ENCODE peak calls at places on chromosomes 3 and 15, in seven cellular contexts. L is body of pancreas; C is CD8-positive, alpha-beta T cell; K is MM.1S; H is fibroblast of villous mesenchyme; Z is fibroblast of the aortic adventitia; Q is fibroblast of pulmonary artery. S is an unnamed sample.

GRCh38 chr15:69475769-69476358 is 23.2 kb downstream of the RPLP1 start:
- DNase-seq in L (peak; percentile 84), C (peak; percentile 66), K (peak; percentile 59), H (peak; percentile 62), Z (peak; percentile 78), Q (peak; percentile 79), S (peak; percentile 65)

GRCh38 chr15:64092864-64093626 is 593 bp downstream of the CIAO2A start:
- DNase-seq in L (peak; percentile 57), C (peak; percentile 31), K (peak; percentile 80), H (peak; percentile 77), Z (peak; percentile 55), Q (peak; percentile 53), S (peak; percentile 37)

GRCh38 chr3:23994247-23994574 is 49.1 kb downstream of the NR1D2 start:
- DNase-seq in L (no peak), C (no peak), K (no peak), H (no peak), Z (peak; percentile 13), Q (peak; percentile 4), S (no peak)

GRCh38 chr15:39506146-39506545 is 74.7 kb upstream of the THBS1 start:
- DNase-seq in L (no peak), C (no peak), K (no peak), H (peak; percentile 71), Z (peak; percentile 83), Q (peak; percentile 65), S (no peak)

GRCh38 chr15:81400640-81401236 is 26.7 kb upstream of the TMC3 start:
- DNase-seq in L (no peak), C (no peak), K (peak; percentile 64), H (peak; percentile 73), Z (peak; percentile 78), Q (peak; percentile 81), S (no peak)

GRCh38 chr3:190616627-190617026 is 102.7 kb downstream of the IL1RAP start:
- DNase-seq in L (no peak), C (no peak), K (no peak), H (no peak), Z (no peak), Q (no peak), S (no peak)

GRCh38 chr15:43991235-43991634 is 164.4 kb downstream of the WDR76 start:
- DNase-seq in L (no peak), C (no peak), K (no peak), H (no peak), Z (no peak), Q (no peak), S (no peak)

GRCh38 chr3:188468672-188469071 is 314.7 kb downstream of the LPP start:
- DNase-seq in L (no peak), C (no peak), K (no peak), H (peak; percentile 90), Z (peak; percentile 13), Q (peak; percentile 49), S (no peak)

GRCh38 chr3:167657684-167658225 is 4.0 kb upstream of the WDR49 start:
- DNase-seq in L (no peak), C (no peak), K (no peak), H (no peak), Z (no peak), Q (no peak), S (no peak)

GRCh38 chr3:138509586-138509985 is 75.2 kb downstream of the ESYT3 start:
- DNase-seq in L (no peak), C (no peak), K (no peak), H (no peak), Z (peak; percentile 12), Q (peak; percentile 39), S (no peak)

GRCh38 chr3:32421185-32421584 is 29.5 kb downstream of the CMTM7 start:
- DNase-seq in L (no peak), C (no peak), K (no peak), H (no peak), Z (no peak), Q (no peak), S (no peak)

GRCh38 chr3:32422943-32423342 is 31.3 kb downstream of the CMTM7 start:
- DNase-seq in L (no peak), C (no peak), K (peak; percentile 53), H (no peak), Z (no peak), Q (no peak), S (no peak)

GRCh38 chr3:32419766-32420137 is 28.1 kb downstream of the CMTM7 start:
- DNase-seq in L (no peak), C (no peak), K (no peak), H (no peak), Z (no peak), Q (no peak), S (no peak)

GRCh38 chr3:32421991-32422859 is 30.6 kb downstream of the CMTM7 start:
- DNase-seq in L (peak; percentile 98), C (no peak), K (no peak), H (peak; percentile 69), Z (peak; percentile 93), Q (peak; percentile 92), S (no peak)

GRCh38 chr3:32420138-32420981 is 28.7 kb downstream of the CMTM7 start:
- DNase-seq in L (peak; percentile 69), C (peak; percentile 48), K (no peak), H (no peak), Z (peak; percentile 36), Q (peak; percentile 48), S (peak; percentile 51)
- TF ChIP-seq CTCF in L (peak; percentile 44), C (no peak), K (no peak), H (peak; percentile 4), Z (peak; percentile 25), Q (peak; percentile 20), S (no peak)

GRCh38 chr15:98142584-98142983 is 182.1 kb downstream of the ARRDC4 start:
- DNase-seq in L (no peak), C (no peak), K (no peak), H (no peak), Z (no peak), Q (no peak), S (no peak)
- TF ChIP-seq CTCF in L (no peak), C (no peak), K (no peak), H (no peak), Z (peak; percentile 16), Q (no peak), S (no peak)

GRCh38 chr3:149895339-149895738 is 75.4 kb downstream of the PFN2 start:
- DNase-seq in L (no peak), C (no peak), K (no peak), H (no peak), Z (no peak), Q (no peak), S (no peak)
- TF ChIP-seq CTCF in L (no peak), C (no peak), K (no peak), H (no peak), Z (no peak), Q (no peak), S (no peak)

GRCh38 chr3:154952538-154952937 is 127.6 kb upstream of the MME start:
- DNase-seq in L (no peak), C (no peak), K (no peak), H (no peak), Z (no peak), Q (no peak), S (no peak)

GRCh38 chr3:154955907-154956533 is 124.1 kb upstream of the MME start:
- DNase-seq in L (no peak), C (no peak), K (no peak), H (no peak), Z (no peak), Q (no peak), S (no peak)

GRCh38 chr3:154953538-154953937 is 126.6 kb upstream of the MME start:
- DNase-seq in L (no peak), C (no peak), K (no peak), H (no peak), Z (no peak), Q (no peak), S (no peak)

GRCh38 chr3:154956815-154957214 is 123.3 kb upstream of the MME start:
- DNase-seq in L (no peak), C (no peak), K (peak; percentile 20), H (peak; percentile 16), Z (peak; percentile 72), Q (no peak), S (no peak)

GRCh38 chr3:154954750-154955149 is 125.4 kb upstream of the MME start:
- DNase-seq in L (no peak), C (no peak), K (peak; percentile 70), H (peak; percentile 84), Z (peak; percentile 84), Q (peak; percentile 87), S (no peak)
- TF ChIP-seq CTCF in L (no peak), C (no peak), K (peak; percentile 58), H (peak; percentile 70), Z (peak; percentile 69), Q (peak; percentile 79), S (no peak)

GRCh38 chr3:8298021-8298954 is 203.3 kb upstream of the LMCD1 start:
- DNase-seq in L (no peak), C (no peak), K (no peak), H (no peak), Z (no peak), Q (no peak), S (no peak)

GRCh38 chr3:8301977-8302589 is 199.5 kb upstream of the LMCD1 start:
- DNase-seq in L (no peak), C (no peak), K (peak; percentile 40), H (peak; percentile 62), Z (peak; percentile 75), Q (peak; percentile 74), S (no peak)

DNA sequence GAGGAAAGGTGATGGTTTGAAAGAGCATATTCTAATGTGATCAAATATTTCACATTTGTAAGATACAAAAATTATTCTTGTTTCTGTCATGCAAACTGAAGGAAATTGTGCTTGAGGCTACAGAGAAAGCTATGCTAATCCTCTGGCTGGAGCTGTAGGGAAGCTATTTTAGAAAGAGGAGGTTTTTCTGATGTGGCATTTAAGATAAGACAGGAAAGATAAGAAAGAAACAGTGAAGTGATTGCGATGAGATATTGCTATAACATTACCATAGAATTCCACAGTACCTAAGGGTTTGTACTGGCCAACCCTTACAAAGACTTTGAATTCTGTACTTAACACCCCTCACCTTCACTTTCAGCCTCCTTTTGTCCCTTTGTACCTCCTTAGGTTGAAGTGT is 205.2 kb upstream of the LMCD1 start:
- DNase-seq in L (no peak), C (no peak), K (no peak), H (no peak), Z (no peak), Q (no peak), S (no peak)
- TF ChIP-seq CTCF in L (no peak), C (no peak), K (no peak), H (no peak), Z (no peak), Q (no peak), S (no peak)

GRCh38 chr15:60012695-60013094 is 8.6 kb downstream of the FOXB1 start:
- DNase-seq in L (no peak), C (no peak), K (no peak), H (no peak), Z (no peak), Q (no peak), S (no peak)
- TF ChIP-seq CTCF in L (no peak), C (no peak), K (no peak), H (no peak), Z (no peak), Q (no peak), S (no peak)